ENCODE peak calls at places on chromosomes 12 and 14, in four cellular contexts. G is fibroblast of pulmonary artery; Y is transverse colon; A is CD8-positive, alpha-beta T cell. M is an unnamed sample.

GRCh38 chr12:97568336-97569180 is 106.0 kb downstream of the RMST start:
- DNase-seq in G (no peak), Y (no peak), A (no peak), M (no peak)

GRCh38 chr12:2396448-2396871 is 343.7 kb downstream of the CACNA1C start:
- DNase-seq in G (peak), Y (peak), A (no peak), M (no peak)

GRCh38 chr12:124686001-124686884 is 118.8 kb upstream of the NCOR2 start:
- DNase-seq in G (peak), Y (no peak), A (no peak), M (no peak)

GRCh38 chr14:84254205-84254788 is 1275.6 kb upstream of the FLRT2 start:
- DNase-seq in G (peak), Y (no peak), A (no peak), M (no peak)

GRCh38 chr12:123032736-123033391 is 52.4 kb downstream of the ARL6IP4 start:
- DNase-seq in G (no peak), Y (no peak), A (no peak), M (no peak)

GRCh38 chr12:117032593-117033381 is 66.4 kb downstream of the TESC start:
- DNase-seq in G (no peak), Y (no peak), A (no peak), M (no peak)

GRCh38 chr12:643478-644292 is 19.6 kb downstream of the NINJ2 start:
- DNase-seq in G (no peak), Y (peak), A (peak), M (no peak)

GRCh38 chr12:54374555-54375257 is 9.8 kb downstream of the ZNF385A start:
- DNase-seq in G (no peak), Y (no peak), A (no peak), M (no peak)

GRCh38 chr14:93752980-93753561 is 35.2 kb downstream of the PRIMA1 start:
- DNase-seq in G (no peak), Y (no peak), A (no peak), M (no peak)

GRCh38 chr14:100417466-100417865 is 94.3 kb downstream of the SLC25A47 start:
- DNase-seq in G (peak), Y (peak), A (no peak), M (peak)

GRCh38 chr14:24234095-24235020 is 1.6 kb downstream of the GMPR2 start:
- DNase-seq in G (no peak), Y (no peak), A (no peak), M (no peak)

GRCh38 chr12:105493091-105493615 is 162.7 kb downstream of the C12orf75 start:
- DNase-seq in G (no peak), Y (no peak), A (no peak), M (no peak)

GRCh38 chr12:50488801-50489200 is 16.0 kb upstream of the DIP2B start:
- DNase-seq in G (no peak), Y (no peak), A (no peak), M (no peak)

GRCh38 chr12:67795235-67795634 is 146.7 kb downstream of the DYRK2 start:
- DNase-seq in G (peak), Y (no peak), A (no peak), M (no peak)

GRCh38 chr12:69254046-69254445 is 14.7 kb downstream of the CPSF6 start:
- DNase-seq in G (peak), Y (no peak), A (no peak), M (no peak)

GRCh38 chr14:23182372-23183014 is 967 bp downstream of the SLC7A8 start:
- DNase-seq in G (no peak), Y (peak), A (peak), M (no peak)

GRCh38 chr14:101088714-101089113 is 185.2 kb upstream of the RTL1 start:
- DNase-seq in G (no peak), Y (no peak), A (no peak), M (no peak)

GRCh38 chr12:81835783-81836182 is 76.6 kb upstream of the PPFIA2 start:
- DNase-seq in G (no peak), Y (no peak), A (no peak), M (no peak)

GRCh38 chr12:104490850-104491249 is 34.1 kb downstream of the CHST11 start:
- DNase-seq in G (no peak), Y (no peak), A (no peak), M (no peak)

GRCh38 chr12:109715310-109716091 is 1.9 kb downstream of the FAM222A start:
- DNase-seq in G (no peak), Y (peak), A (no peak), M (no peak)

GRCh38 chr12:106953352-106954260 is 2.1 kb upstream of the TMEM263 start:
- DNase-seq in G (no peak), Y (no peak), A (no peak), M (no peak)

GRCh38 chr12:106954462-106955376 is 988 bp upstream of the TMEM263 start:
- DNase-seq in G (peak), Y (peak), A (peak), M (peak)

GRCh38 chr12:106956048-106956935 is 585 bp downstream of the TMEM263 start:
- DNase-seq in G (peak), Y (peak), A (peak), M (peak)

GRCh38 chr12:106957617-106958016 is 1.9 kb downstream of the TMEM263 start:
- DNase-seq in G (no peak), Y (no peak), A (no peak), M (no peak)

GRCh38 chr12:106955377-106956047 is at the start of gene TMEM263:
- DNase-seq in G (peak), Y (peak), A (peak), M (peak)
- TF ChIP-seq CTCF in G (no peak), Y (no peak), A (no peak), M (no peak)

GRCh38 chr14:92600318-92601053 is 86.9 kb downstream of the RIN3 start:
- DNase-seq in G (peak), Y (no peak), A (no peak), M (no peak)
- TF ChIP-seq CTCF in G (peak), Y (no peak), A (no peak), M (no peak)

GRCh38 chr12:39188689-39189088 is 254.2 kb downstream of the KIF21A start:
- DNase-seq in G (no peak), Y (no peak), A (no peak), M (no peak)

DNA sequence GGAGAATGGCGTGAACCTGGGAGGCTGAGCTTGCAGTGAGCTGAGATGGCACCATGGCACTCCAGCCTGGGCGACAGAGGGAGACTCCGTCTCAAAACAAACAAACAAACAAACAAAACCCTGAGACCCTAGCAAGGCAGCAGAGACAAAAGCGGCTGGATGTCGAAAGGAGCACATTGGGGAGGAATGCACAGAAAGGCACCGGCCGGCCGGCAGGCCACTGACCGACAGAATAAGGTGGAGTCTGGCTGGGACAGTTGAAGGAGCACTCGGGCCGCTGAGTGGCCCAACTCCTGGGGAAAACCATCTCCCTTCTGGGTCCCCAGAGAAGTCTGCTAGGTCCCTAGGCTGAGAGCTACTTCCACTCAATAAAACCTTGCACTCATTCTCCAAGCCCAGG is 256.2 kb downstream of the KIF21A start:
- DNase-seq in G (no peak), Y (no peak), A (no peak), M (no peak)
- TF ChIP-seq CTCF in G (no peak), Y (no peak), A (no peak), M (no peak)

GRCh38 chr14:70616646-70617045 is 16.2 kb upstream of the MED6 start:
- DNase-seq in G (no peak), Y (no peak), A (no peak), M (no peak)
- TF ChIP-seq CTCF in G (no peak), Y (no peak), A (no peak), M (no peak)

GRCh38 chr14:89773644-89774316 is 180.8 kb downstream of the EFCAB11 start:
- DNase-seq in G (peak), Y (peak), A (peak), M (no peak)

GRCh38 chr14:89775161-89775560 is 179.4 kb downstream of the EFCAB11 start:
- DNase-seq in G (no peak), Y (no peak), A (no peak), M (no peak)

DNA sequence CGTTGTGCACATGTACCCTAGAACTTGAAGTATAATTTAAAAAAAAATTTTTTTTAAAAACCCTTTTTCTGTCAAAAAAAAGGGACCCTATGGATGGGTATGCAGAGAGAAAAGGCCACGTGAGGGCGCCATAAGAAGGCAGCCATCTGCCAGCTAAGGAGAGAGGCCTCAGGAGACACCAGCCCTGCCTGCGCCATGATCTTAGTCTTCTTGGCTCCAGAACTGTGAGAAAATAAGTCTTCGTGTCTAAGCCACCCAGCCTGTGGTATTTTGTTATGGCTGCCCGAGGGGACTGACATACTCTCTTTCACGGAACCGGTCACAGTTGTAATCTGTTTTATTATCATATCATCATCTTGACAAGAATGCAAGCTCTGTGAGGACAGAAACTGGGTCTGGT is 174.8 kb downstream of the EFCAB11 start:
- DNase-seq in G (no peak), Y (no peak), A (no peak), M (no peak)
- TF ChIP-seq CTCF in G (no peak), Y (no peak), A (no peak), M (no peak)

GRCh38 chr14:105287249-105288102 is 13.3 kb downstream of the BRF1 start:
- DNase-seq in G (no peak), Y (no peak), A (no peak), M (no peak)

GRCh38 chr14:105286759-105287144 is 14.0 kb downstream of the BRF1 start:
- DNase-seq in G (no peak), Y (no peak), A (no peak), M (no peak)

GRCh38 chr14:105294142-105294597 is 6.6 kb downstream of the BRF1 start:
- DNase-seq in G (peak), Y (no peak), A (peak), M (no peak)

GRCh38 chr14:105292810-105293711 is 7.7 kb downstream of the BRF1 start:
- DNase-seq in G (no peak), Y (no peak), A (peak), M (no peak)

DNA sequence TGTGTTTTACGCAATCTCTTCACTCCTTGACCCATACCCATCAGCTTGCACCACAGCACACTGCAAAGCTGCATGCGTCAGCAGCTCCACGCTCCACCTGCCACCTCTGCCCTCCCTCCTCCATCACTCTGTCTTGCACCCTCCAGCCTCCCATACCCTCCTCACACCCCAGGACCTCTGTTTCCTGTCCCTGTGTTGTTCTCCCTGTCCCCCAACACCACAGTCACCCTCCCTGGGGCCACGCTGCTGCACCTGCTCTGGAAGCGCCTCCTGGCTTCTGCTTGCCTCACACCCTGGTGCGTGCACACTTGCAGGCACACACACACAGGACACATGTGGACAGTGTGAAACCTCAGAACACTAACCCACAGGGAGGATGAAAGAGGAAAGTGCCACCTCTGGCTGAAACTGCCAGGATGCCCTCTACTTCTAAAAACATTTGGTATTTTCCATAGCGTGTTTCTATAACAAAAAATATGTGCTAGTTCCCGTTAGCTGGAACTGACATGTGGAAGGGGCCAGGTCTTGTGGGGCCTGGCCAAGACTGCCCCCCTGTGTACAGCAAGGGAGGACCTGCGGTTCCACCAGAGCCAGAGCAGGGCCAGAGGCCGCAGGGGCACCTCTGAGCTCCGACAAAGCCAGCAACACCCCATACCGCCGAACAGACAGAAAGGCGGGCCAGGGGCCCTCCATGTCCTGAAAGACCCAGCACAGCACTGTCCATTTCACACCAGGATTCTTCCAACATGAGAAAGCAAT is 10.0 kb downstream of the BRF1 start:
- DNase-seq in G (no peak), Y (no peak), A (peak), M (no peak)
- TF ChIP-seq CTCF in G (no peak), Y (no peak), A (no peak), M (no peak)

GRCh38 chr12:87793134-87793533 is 236.1 kb downstream of the C12orf50 start:
- DNase-seq in G (peak), Y (no peak), A (no peak), M (no peak)
- TF ChIP-seq CTCF in G (no peak), Y (no peak), A (no peak), M (no peak)

GRCh38 chr12:29591140-29592020 is 93.9 kb upstream of the OVCH1 start:
- DNase-seq in G (peak), Y (no peak), A (no peak), M (peak)
- TF ChIP-seq CTCF in G (peak), Y (no peak), A (no peak), M (peak)

GRCh38 chr14:77062261-77062660 is 33.8 kb upstream of the IRF2BPL start:
- DNase-seq in G (no peak), Y (no peak), A (no peak), M (no peak)

GRCh38 chr14:77058082-77058481 is 29.6 kb upstream of the IRF2BPL start:
- DNase-seq in G (no peak), Y (no peak), A (no peak), M (no peak)

GRCh38 chr14:77061630-77062029 is 33.1 kb upstream of the IRF2BPL start:
- DNase-seq in G (no peak), Y (no peak), A (no peak), M (no peak)

GRCh38 chr14:77058785-77059184 is 30.3 kb upstream of the IRF2BPL start:
- DNase-seq in G (no peak), Y (no peak), A (no peak), M (no peak)

GRCh38 chr14:77059276-77059934 is 30.9 kb upstream of the IRF2BPL start:
- DNase-seq in G (peak), Y (no peak), A (no peak), M (peak)
- TF ChIP-seq CTCF in G (peak), Y (no peak), A (no peak), M (peak)

DNA sequence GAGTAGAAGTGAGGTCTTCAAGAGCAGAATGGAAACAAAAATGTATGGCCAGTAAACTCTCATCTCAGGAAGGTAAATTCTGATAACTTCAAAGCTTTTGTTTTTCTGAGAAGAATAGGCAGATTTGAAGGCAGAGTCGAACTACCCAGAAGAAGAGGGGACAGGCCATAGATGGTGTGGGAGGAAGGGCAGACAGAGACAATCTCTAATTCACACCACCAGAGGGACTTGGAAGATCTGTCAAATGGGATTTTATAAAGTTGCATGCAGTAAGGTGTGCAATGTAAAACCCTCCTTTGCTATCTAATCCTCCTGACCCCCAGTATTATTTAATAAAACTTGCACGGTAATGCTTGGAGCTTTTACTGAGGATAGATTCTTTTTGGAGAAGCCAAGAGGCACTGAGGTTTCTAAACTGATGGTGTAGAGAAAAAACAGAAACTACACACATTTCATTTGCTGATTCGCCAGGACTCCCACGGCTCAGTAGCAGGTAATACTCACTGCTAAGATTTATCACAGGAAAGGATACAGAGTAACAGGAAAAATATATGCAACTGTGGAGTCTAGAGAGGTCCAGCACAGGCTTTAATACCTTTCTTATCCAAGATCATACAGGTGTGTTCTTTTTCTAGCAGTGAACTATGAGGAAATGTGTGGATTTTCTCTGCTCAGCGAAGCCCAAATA is 18.3 kb downstream of the SLC38A2 start:
- DNase-seq in G (no peak), Y (no peak), A (no peak), M (no peak)
- TF ChIP-seq CTCF in G (peak), Y (no peak), A (no peak), M (no peak)

M was measured in neural crest cell.